ENCODE peak calls at places on chromosomes 6 and 20, in five cellular contexts. J is fibroblast of lung, K is pancreas, E is sigmoid colon, R is HFFc6. T is an unnamed sample.

GRCh38 chr6:25369450-25370086 is 90.4 kb downstream of the CARMIL1 start:
- DNase-seq in J (peak), K (peak), E (no peak), R (no peak), T (no peak)

GRCh38 chr6:11246722-11247121 is 14.3 kb upstream of the NEDD9 start:
- DNase-seq in J (no peak), K (no peak), E (no peak), R (no peak), T (no peak)

GRCh38 chr6:146803601-146804000 is 204.8 kb downstream of the ADGB start:
- DNase-seq in J (peak), K (no peak), E (no peak), R (no peak), T (no peak)

GRCh38 chr20:47055699-47056369 is 161.2 kb downstream of the EYA2 start:
- DNase-seq in J (peak), K (no peak), E (no peak), R (no peak), T (no peak)

GRCh38 chr6:113858067-113858604 is 991 bp downstream of the MARCKS start:
- DNase-seq in J (peak), K (peak), E (peak), R (peak), T (peak)

GRCh38 chr6:21001736-21002135 is 467.5 kb downstream of the CDKAL1 start:
- DNase-seq in J (peak), K (no peak), E (no peak), R (no peak), T (no peak)

GRCh38 chr20:22962567-22963439 is 72.3 kb upstream of the SSTR4 start:
- DNase-seq in J (no peak), K (no peak), E (no peak), R (no peak), T (no peak)

GRCh38 chr20:3080939-3081388 is 3.6 kb downstream of the AVP start:
- DNase-seq in J (peak), K (no peak), E (no peak), R (no peak), T (peak)

GRCh38 chr20:53736757-53737403 is 143.2 kb upstream of the ZNF217 start:
- DNase-seq in J (no peak), K (no peak), E (no peak), R (peak), T (no peak)

GRCh38 chr6:80638222-80639055 is 532.0 kb downstream of the BCKDHB start:
- DNase-seq in J (peak), K (peak), E (no peak), R (peak), T (no peak)

GRCh38 chr6:132369526-132369925 is 31.7 kb downstream of the MOXD1 start:
- DNase-seq in J (peak), K (no peak), E (no peak), R (peak), T (no peak)

GRCh38 chr6:126075335-126076071 is 89.2 kb downstream of the TRMT11 start:
- DNase-seq in J (no peak), K (no peak), E (no peak), R (no peak), T (no peak)

GRCh38 chr6:26087284-26088115 is at the start of gene HFE:
- DNase-seq in J (peak), K (peak), E (peak), R (peak), T (peak)

DNA sequence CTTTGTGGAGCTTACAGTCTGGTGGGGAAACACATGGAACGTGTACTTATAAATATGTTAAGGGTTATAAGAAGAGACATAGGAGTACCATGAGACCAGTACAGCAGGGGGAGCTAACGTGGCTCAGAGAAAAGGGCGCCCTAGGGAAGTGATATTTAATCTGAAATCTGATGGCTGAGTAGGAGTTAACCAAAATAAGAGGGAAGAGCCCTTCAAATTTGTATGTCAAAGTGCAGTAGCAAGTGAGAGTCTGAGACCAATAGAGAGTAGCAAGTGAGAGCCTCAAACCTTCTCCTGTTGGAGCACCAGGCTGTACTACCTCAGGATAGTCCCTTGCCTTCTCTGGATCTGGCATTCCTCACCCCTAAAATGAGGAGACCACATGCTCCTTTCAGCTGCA is 6.1 kb upstream of the PKIG start:
- DNase-seq in J (peak), K (no peak), E (no peak), R (peak), T (no peak)
- TF ChIP-seq CTCF in J (peak), K (no peak), E (no peak), R (peak), T (no peak)

DNA sequence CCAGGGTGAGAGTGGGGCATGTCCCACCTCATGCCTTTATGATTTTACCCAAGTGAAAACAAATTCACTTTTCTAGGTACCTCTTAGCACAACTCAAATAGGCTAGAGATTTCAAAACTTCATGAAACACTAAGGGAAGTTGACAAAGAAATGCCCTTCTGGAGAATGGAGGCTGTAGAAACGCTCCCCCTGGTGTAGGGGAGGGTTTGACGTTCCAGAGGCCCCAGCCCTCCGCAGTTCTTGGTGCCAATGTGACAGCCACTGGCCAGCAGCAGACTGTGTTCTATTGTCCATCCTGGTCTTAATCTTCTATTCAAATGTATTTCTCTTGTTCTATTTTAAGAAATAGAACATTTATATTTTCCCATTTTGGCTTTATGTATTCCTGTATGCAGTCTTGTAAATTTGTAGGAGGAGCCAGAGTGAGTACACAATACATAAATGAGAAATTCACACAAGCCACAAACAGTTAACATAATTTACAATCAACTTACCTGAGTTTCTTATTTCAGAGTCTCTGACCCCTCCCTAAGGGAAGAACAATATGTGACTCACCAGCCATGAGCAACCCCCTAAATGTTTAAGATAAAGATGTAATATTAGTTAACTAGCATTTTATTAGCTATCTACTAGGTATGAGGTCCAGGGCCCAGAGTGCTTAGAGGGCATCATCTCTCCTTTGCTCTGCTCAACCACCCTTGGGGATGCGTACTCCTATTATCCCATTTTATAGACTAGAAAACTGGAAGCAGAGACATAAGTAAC is 8.8 kb upstream of the MUC21 start:
- DNase-seq in J (no peak), K (no peak), E (no peak), R (no peak), T (no peak)
- TF ChIP-seq CTCF in J (no peak), K (no peak), E (no peak), R (no peak), T (no peak)

GRCh38 chr6:160070831-160071230 is 50.8 kb upstream of the SLC22A1 start:
- DNase-seq in J (no peak), K (no peak), E (no peak), R (no peak), T (no peak)

GRCh38 chr6:160070427-160070826 is 51.2 kb upstream of the SLC22A1 start:
- DNase-seq in J (no peak), K (no peak), E (no peak), R (no peak), T (no peak)

GRCh38 chr6:160069459-160069858 is 52.2 kb upstream of the SLC22A1 start:
- DNase-seq in J (no peak), K (no peak), E (no peak), R (no peak), T (no peak)

GRCh38 chr6:160073272-160073671 is 48.3 kb upstream of the SLC22A1 start:
- DNase-seq in J (no peak), K (no peak), E (no peak), R (no peak), T (no peak)

GRCh38 chr6:160071805-160072687 is 49.6 kb upstream of the SLC22A1 start:
- DNase-seq in J (no peak), K (no peak), E (no peak), R (no peak), T (no peak)
- TF ChIP-seq CTCF in J (peak), K (no peak), E (no peak), R (peak), T (no peak)

GRCh38 chr6:170163405-170164170 is 127.3 kb downstream of the DLL1 start:
- DNase-seq in J (no peak), K (no peak), E (no peak), R (no peak), T (peak)

GRCh38 chr6:170166511-170167122 is 124.3 kb downstream of the DLL1 start:
- DNase-seq in J (no peak), K (peak), E (no peak), R (no peak), T (no peak)

GRCh38 chr6:170165501-170166117 is 125.3 kb downstream of the DLL1 start:
- DNase-seq in J (no peak), K (no peak), E (peak), R (no peak), T (peak)

GRCh38 chr6:170164271-170164900 is 126.5 kb downstream of the DLL1 start:
- DNase-seq in J (no peak), K (no peak), E (no peak), R (no peak), T (peak)

DNA sequence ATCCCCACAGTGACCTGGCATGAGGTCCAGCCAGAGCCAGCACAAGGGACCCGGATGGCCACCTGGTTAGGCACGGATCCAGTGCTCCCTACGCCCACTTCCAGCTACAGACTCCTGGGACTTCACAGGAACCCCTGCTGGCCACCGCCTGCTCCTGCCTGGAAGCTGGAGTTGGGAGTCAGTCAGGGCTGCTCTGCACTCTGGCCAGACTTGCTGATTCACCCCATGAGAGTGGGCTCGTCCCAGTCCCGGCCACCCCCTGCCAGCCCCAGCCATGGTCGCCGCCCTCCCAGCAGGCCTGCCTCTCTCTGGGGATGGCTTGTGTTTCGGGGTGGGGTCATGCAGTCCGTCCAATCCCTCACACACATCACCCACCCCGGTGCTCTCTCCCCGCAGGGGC is 125.8 kb downstream of the DLL1 start:
- DNase-seq in J (no peak), K (no peak), E (peak), R (no peak), T (no peak)
- TF ChIP-seq CTCF in J (no peak), K (no peak), E (no peak), R (no peak), T (no peak)

GRCh38 chr6:54992789-54993188 is 146.2 kb downstream of the FAM83B start:
- DNase-seq in J (no peak), K (no peak), E (no peak), R (no peak), T (no peak)
- TF ChIP-seq CTCF in J (no peak), K (no peak), E (no peak), R (peak), T (no peak)

GRCh38 chr6:170500955-170501590 is 52.0 kb downstream of the PSMB1 start:
- DNase-seq in J (no peak), K (no peak), E (no peak), R (no peak), T (no peak)

GRCh38 chr6:170510631-170511030 is 42.5 kb downstream of the PSMB1 start:
- DNase-seq in J (no peak), K (no peak), E (no peak), R (no peak), T (no peak)

GRCh38 chr6:170503414-170503761 is 49.7 kb downstream of the PSMB1 start:
- DNase-seq in J (no peak), K (no peak), E (no peak), R (no peak), T (no peak)

GRCh38 chr6:170505306-170505705 is 47.8 kb downstream of the PSMB1 start:
- DNase-seq in J (no peak), K (no peak), E (no peak), R (no peak), T (no peak)

DNA sequence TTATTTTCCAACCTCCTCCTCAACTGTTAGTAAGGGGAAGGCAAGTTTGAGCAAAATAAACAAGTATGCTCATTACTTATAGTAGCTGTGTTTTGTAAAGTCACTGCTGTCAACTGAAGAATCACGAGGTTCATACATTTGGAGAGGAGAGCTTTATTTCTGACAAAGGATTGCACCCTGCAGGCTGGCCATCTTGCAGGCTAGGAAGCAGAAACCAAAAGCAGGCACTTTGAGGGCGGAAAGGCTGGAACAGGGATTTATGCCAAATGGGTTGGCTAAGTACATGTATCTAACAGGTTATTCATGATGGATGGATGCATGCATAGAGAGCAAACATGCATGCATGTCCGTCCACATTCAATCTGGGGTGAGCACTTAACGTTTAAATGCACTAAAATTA is 46.7 kb downstream of the PSMB1 start:
- DNase-seq in J (peak), K (no peak), E (no peak), R (no peak), T (no peak)
- TF ChIP-seq CTCF in J (no peak), K (no peak), E (no peak), R (no peak), T (no peak)

GRCh38 chr6:69865126-69865525 is 1.2 kb upstream of the COL19A1 start:
- DNase-seq in J (peak), K (no peak), E (no peak), R (peak), T (no peak)

GRCh38 chr6:69866351-69867074 is at the start of gene COL19A1:
- DNase-seq in J (no peak), K (peak), E (peak), R (no peak), T (no peak)

GRCh38 chr6:69868961-69869360 is 2.6 kb downstream of the COL19A1 start:
- DNase-seq in J (no peak), K (no peak), E (no peak), R (no peak), T (no peak)

GRCh38 chr6:69868252-69868804 is 2.0 kb downstream of the COL19A1 start:
- DNase-seq in J (no peak), K (no peak), E (no peak), R (no peak), T (no peak)

GRCh38 chr6:69867075-69867911 is 937 bp downstream of the COL19A1 start:
- DNase-seq in J (peak), K (peak), E (peak), R (no peak), T (peak)
- TF ChIP-seq CTCF in J (peak), K (no peak), E (no peak), R (no peak), T (no peak)